ENCODE peak calls at places on chromosomes 4 and X, in four cellular contexts. One of them, this sample, is unnamed.

GRCh38 chr4:88597970-88598369 is 5.7 kb downstream of the HERC3 start:
- DNase-seq in kidney: no peak
- DNase-seq in heart right ventricle: no peak
- DNase-seq in BJ: no peak
- DNase-seq in this sample: no peak

GRCh38 chr4:87934973-87935372 is 40.5 kb upstream of the SPP1 start:
- DNase-seq in kidney: no peak
- DNase-seq in heart right ventricle: no peak
- DNase-seq in BJ: no peak
- DNase-seq in this sample: no peak

GRCh38 chr4:155617312-155617711 is 49.3 kb upstream of the GUCY1A1 start:
- DNase-seq in kidney: no peak
- DNase-seq in heart right ventricle: no peak
- DNase-seq in BJ: no peak
- DNase-seq in this sample: no peak

GRCh38 chr4:945274-946102 is 13.2 kb downstream of the TMEM175 start:
- DNase-seq in kidney: peak
- DNase-seq in heart right ventricle: no peak
- DNase-seq in BJ: no peak
- DNase-seq in this sample: no peak

GRCh38 chr4:182320092-182320491 is 76.9 kb downstream of the TENM3 start:
- DNase-seq in kidney: no peak
- DNase-seq in heart right ventricle: no peak
- DNase-seq in BJ: no peak
- DNase-seq in this sample: no peak

GRCh38 chr4:160848901-160849735 is 1314.7 kb downstream of the FSTL5 start:
- DNase-seq in kidney: no peak
- DNase-seq in heart right ventricle: no peak
- DNase-seq in BJ: no peak
- DNase-seq in this sample: no peak

GRCh38 chrX:1075156-1075555 is 137.3 kb downstream of the CRLF2 start:
- DNase-seq in kidney: no peak
- DNase-seq in heart right ventricle: no peak
- DNase-seq in BJ: no peak
- DNase-seq in this sample: no peak

GRCh38 chr4:89316931-89317366 is 9.3 kb upstream of the GPRIN3 start:
- DNase-seq in kidney: no peak
- DNase-seq in heart right ventricle: no peak
- DNase-seq in BJ: no peak
- DNase-seq in this sample: no peak

GRCh38 chr4:37675587-37676290 is 10.4 kb downstream of the RELL1 start:
- DNase-seq in kidney: no peak
- DNase-seq in heart right ventricle: no peak
- DNase-seq in BJ: no peak
- DNase-seq in this sample: no peak

GRCh38 chr4:52038109-52038912 is at the start of gene SGCB:
- DNase-seq in kidney: peak
- DNase-seq in heart right ventricle: peak
- DNase-seq in BJ: no peak
- DNase-seq in this sample: no peak

GRCh38 chr4:52037730-52038108 is 380 bp downstream of the SGCB start:
- DNase-seq in kidney: peak
- DNase-seq in heart right ventricle: peak
- DNase-seq in BJ: no peak
- DNase-seq in this sample: no peak

GRCh38 chr4:52035190-52035589 is 2.9 kb downstream of the SGCB start:
- DNase-seq in kidney: no peak
- DNase-seq in heart right ventricle: no peak
- DNase-seq in BJ: no peak
- DNase-seq in this sample: no peak

GRCh38 chr4:52032005-52032404 is 6.1 kb downstream of the SGCB start:
- DNase-seq in kidney: no peak
- DNase-seq in heart right ventricle: no peak
- DNase-seq in BJ: no peak
- DNase-seq in this sample: no peak

DNA sequence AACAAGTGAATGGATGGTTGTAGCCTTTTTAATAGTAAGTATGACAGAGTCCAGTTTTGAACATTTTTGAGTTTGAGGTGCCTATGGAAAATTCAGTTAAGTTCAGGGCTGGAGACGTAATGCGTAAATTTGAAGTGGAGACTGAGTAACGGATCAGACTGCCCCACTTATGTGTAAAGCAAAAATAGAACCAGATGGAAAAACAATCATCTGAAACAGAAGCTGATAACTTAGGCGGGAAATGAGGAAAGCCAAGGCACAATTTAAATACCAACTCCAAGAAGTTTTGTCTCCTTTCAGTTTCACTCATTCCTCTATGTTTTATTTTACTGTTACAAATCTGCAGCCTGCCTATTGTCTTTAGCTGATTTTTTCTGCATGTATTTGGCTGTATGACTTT is 1.2 kb downstream of the SGCB start:
- DNase-seq in kidney: no peak
- DNase-seq in heart right ventricle: no peak
- DNase-seq in BJ: no peak
- DNase-seq in this sample: no peak
- H3K4me3 ChIP-seq in kidney: peak
- H3K4me3 ChIP-seq in heart right ventricle: peak
- H3K4me3 ChIP-seq in BJ: peak
- H3K4me3 ChIP-seq in this sample: peak

GRCh38 chrX:67558267-67558666 is 14.4 kb downstream of the AR start:
- DNase-seq in kidney: no peak
- DNase-seq in heart right ventricle: no peak
- DNase-seq in BJ: no peak
- DNase-seq in this sample: no peak

GRCh38 chrX:67555578-67556203 is 11.9 kb downstream of the AR start:
- DNase-seq in kidney: no peak
- DNase-seq in heart right ventricle: no peak
- DNase-seq in BJ: no peak
- DNase-seq in this sample: no peak
- TF ChIP-seq CTCF in kidney: peak
- TF ChIP-seq CTCF in heart right ventricle: peak
- TF ChIP-seq CTCF in BJ: peak
- TF ChIP-seq CTCF in this sample: peak

GRCh38 chr4:184288451-184289178 is 70.9 kb upstream of the ENPP6 start:
- DNase-seq in kidney: no peak
- DNase-seq in heart right ventricle: no peak
- DNase-seq in BJ: no peak
- DNase-seq in this sample: no peak
- H3K4me3 ChIP-seq in kidney: no peak
- H3K4me3 ChIP-seq in heart right ventricle: no peak
- H3K4me3 ChIP-seq in BJ: no peak
- H3K4me3 ChIP-seq in this sample: no peak

GRCh38 chrX:7828594-7828993 is 14.4 kb upstream of the VCX start:
- DNase-seq in kidney: no peak
- DNase-seq in heart right ventricle: no peak
- DNase-seq in BJ: no peak
- DNase-seq in this sample: no peak
- TF ChIP-seq CTCF in kidney: no peak
- TF ChIP-seq CTCF in heart right ventricle: peak
- TF ChIP-seq CTCF in BJ: no peak
- TF ChIP-seq CTCF in this sample: no peak

This sample was measured in AG09309.